ENCODE peak calls at places on chromosomes 1 and 21, in six cellular contexts. F, Q, T, U, Y and E are unnamed samples.

GRCh38 chr1:68121536-68121935 is 71.1 kb upstream of the DIRAS3 start:
- DNase-seq in U (no peak), Y (no peak), Q (no peak), T (no peak), F (no peak), E (no peak)

GRCh38 chr21:36079010-36079649 is 9.3 kb downstream of the CBR1 start:
- DNase-seq in T (no peak), Q (no peak), F (no peak), Y (no peak), U (peak), E (no peak)

GRCh38 chr1:36743286-36744005 is 260.7 kb upstream of the CSF3R start:
- DNase-seq in Y (no peak), Q (no peak), T (no peak), F (no peak), U (peak), E (no peak)

GRCh38 chr21:32624726-32625125 is 12.5 kb upstream of the CFAP298 start:
- DNase-seq in U (no peak), T (no peak), F (no peak), Y (no peak), Q (no peak), E (no peak)

GRCh38 chr1:39141925-39142324 is 62.6 kb upstream of the MACF1 start:
- DNase-seq in F (no peak), Q (no peak), T (no peak), Y (no peak), U (no peak), E (no peak)

GRCh38 chr1:55347786-55348185 is 132.6 kb upstream of the USP24 start:
- DNase-seq in Q (no peak), F (no peak), T (no peak), U (no peak), Y (no peak), E (no peak)

GRCh38 chr1:180674603-180675530 is 43.0 kb downstream of the XPR1 start:
- DNase-seq in T (no peak), F (no peak), Y (no peak), Q (no peak), U (no peak), E (no peak)

GRCh38 chr1:209674957-209675566 is at the start of gene G0S2:
- DNase-seq in Y (peak), T (peak), F (no peak), Q (peak), U (peak), E (no peak)

GRCh38 chr1:78301141-78301540 is 189.6 kb upstream of the PTGFR start:
- DNase-seq in F (no peak), Q (no peak), Y (no peak), U (no peak), T (no peak), E (no peak)

GRCh38 chr21:39441502-39442475 is 3.8 kb downstream of the LCA5L start:
- DNase-seq in F (no peak), Q (no peak), U (peak), T (no peak), Y (no peak), E (no peak)

GRCh38 chr1:66331641-66332523 is 202.1 kb upstream of the SGIP1 start:
- DNase-seq in Q (peak), T (peak), Y (peak), F (peak), U (peak), E (no peak)

GRCh38 chr1:8497196-8497878 is 179.4 kb downstream of the SLC45A1 start:
- DNase-seq in T (no peak), Q (no peak), Y (no peak), U (no peak), F (no peak), E (no peak)

GRCh38 chr1:26574690-26575349 is 45.3 kb downstream of the RPS6KA1 start:
- DNase-seq in Q (no peak), T (no peak), Y (no peak), U (no peak), F (no peak), E (no peak)

GRCh38 chr1:242784807-242785206 is 260.3 kb upstream of the PLD5 start:
- DNase-seq in Y (no peak), U (no peak), T (no peak), F (peak), Q (no peak), E (no peak)

GRCh38 chr1:15732686-15733081 is 3.4 kb upstream of the SLC25A34 start:
- DNase-seq in T (no peak), U (no peak), Q (no peak), Y (no peak), F (no peak), E (no peak)

GRCh38 chr1:186925881-186926676 is 97.3 kb downstream of the PLA2G4A start:
- DNase-seq in T (no peak), F (no peak), Y (no peak), U (no peak), Q (no peak), E (no peak)

GRCh38 chr1:44359234-44359937 is 4.3 kb upstream of the ERI3 start:
- DNase-seq in F (no peak), T (no peak), Q (no peak), U (no peak), Y (no peak), E (peak)

GRCh38 chr1:41999884-42000283 is 81.2 kb upstream of the HIVEP3 start:
- DNase-seq in Y (no peak), T (no peak), F (no peak), U (no peak), Q (no peak), E (no peak)

GRCh38 chr1:15062479-15063099 is 91.0 kb upstream of the TMEM51 start:
- DNase-seq in Y (no peak), T (no peak), U (no peak), Q (no peak), F (no peak), E (no peak)

GRCh38 chr1:228007054-228007800 is 429 bp downstream of the WNT3A start:
- DNase-seq in T (peak), Q (no peak), U (no peak), F (peak), Y (no peak), E (peak)

GRCh38 chr1:204194080-204194479 is 2.2 kb downstream of the KISS1 start:
- DNase-seq in Q (no peak), T (no peak), U (peak), Y (no peak), F (no peak), E (no peak)

GRCh38 chr1:26081267-26082019 is 14.0 kb upstream of the TRIM63 start:
- DNase-seq in U (no peak), F (no peak), T (no peak), Y (no peak), Q (peak), E (no peak)

GRCh38 chr1:43522776-43523480 is 7.8 kb upstream of the PTPRF start:
- DNase-seq in F (no peak), U (peak), Q (no peak), Y (no peak), T (no peak), E (no peak)

GRCh38 chr1:172414331-172414730 is 6.2 kb upstream of the C1orf105 start:
- DNase-seq in Q (no peak), T (no peak), F (no peak), Y (no peak), U (no peak), E (no peak)

GRCh38 chr1:117652421-117652820 is 46.6 kb downstream of the TENT5C start:
- DNase-seq in U (peak), F (no peak), Q (no peak), T (no peak), Y (no peak), E (no peak)

GRCh38 chr1:19257178-19257914 is 5.7 kb downstream of the MRTO4 start:
- DNase-seq in Q (no peak), Y (no peak), F (no peak), U (no peak), T (no peak), E (no peak)

GRCh38 chr1:101181930-101182329 is 54.9 kb upstream of the S1PR1 start:
- DNase-seq in Y (no peak), T (peak), Q (no peak), U (no peak), F (no peak), E (no peak)

GRCh38 chr1:78070210-78070609 is 24.4 kb downstream of the GIPC2 start:
- DNase-seq in Y (no peak), T (no peak), U (no peak), F (no peak), Q (no peak), E (no peak)

GRCh38 chr1:20119351-20119750 is at the start of gene PLA2G2D:
- DNase-seq in U (no peak), T (no peak), F (no peak), Q (no peak), Y (no peak), E (no peak)

GRCh38 chr1:223230161-223230881 is 87.3 kb upstream of the TLR5 start:
- DNase-seq in Y (no peak), Q (no peak), F (no peak), T (no peak), U (no peak), E (no peak)

GRCh38 chr1:155941845-155942507 is 538 bp downstream of the RXFP4 start:
- DNase-seq in U (peak), T (no peak), Y (no peak), Q (no peak), F (no peak), E (peak)
- TF ChIP-seq POLR2A in U (no peak), T (no peak), Y (no peak), Q (no peak), F (no peak), E (no peak)

GRCh38 chr1:184387069-184387870 is 441 bp downstream of the C1orf21 start:
- DNase-seq in Y (peak), Q (peak), F (peak), U (peak), T (peak), E (peak)

GRCh38 chr1:184385863-184386262 is 966 bp upstream of the C1orf21 start:
- DNase-seq in Q (no peak), T (no peak), F (no peak), Y (peak), U (no peak), E (no peak)

GRCh38 chr1:184387871-184388670 is 1.2 kb downstream of the C1orf21 start:
- DNase-seq in Q (peak), F (peak), Y (peak), U (peak), T (peak), E (peak)

GRCh38 chr1:184388671-184389292 is 2.0 kb downstream of the C1orf21 start:
- DNase-seq in Q (no peak), Y (no peak), T (no peak), F (no peak), U (no peak), E (no peak)

DNA sequence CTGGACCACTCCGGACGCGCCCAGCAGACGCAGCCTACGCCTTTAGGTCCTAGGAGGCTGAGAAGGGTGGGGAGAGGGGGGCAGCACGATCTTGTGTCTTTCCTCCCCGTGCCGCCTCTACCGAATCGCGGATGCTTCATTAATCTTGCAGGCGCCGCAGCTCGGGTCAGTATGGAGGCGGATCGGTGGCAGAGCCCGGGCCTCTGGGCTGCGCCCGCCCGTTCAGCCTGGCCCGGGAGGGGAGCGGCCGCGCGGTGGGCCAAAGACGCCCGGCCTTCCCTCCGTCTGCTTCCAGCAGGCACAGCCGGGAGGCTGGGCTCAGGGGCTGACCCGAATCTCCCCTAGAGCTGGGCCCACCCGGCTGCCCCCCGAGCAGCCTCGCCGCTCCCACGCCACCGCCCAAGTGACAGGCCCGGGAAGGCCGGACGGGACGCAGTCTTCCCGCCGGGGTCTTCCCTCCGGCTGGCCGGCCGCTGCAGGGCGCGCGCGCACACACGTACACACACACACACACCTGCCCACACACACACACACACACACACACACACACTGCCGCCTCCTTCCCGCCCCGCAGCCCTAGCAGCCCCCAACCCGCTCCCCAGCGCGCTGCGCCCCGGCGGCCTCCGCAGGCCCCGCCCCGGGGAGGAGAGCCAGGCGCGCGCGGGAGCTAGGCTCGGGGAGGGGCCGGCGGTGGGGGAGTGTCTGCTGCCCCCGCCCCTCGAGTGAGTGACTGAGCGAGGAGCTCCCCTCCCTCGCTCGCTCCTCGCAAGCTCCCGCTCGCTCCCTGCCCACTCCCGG is at the start of gene C1orf21:
- DNase-seq in U (peak), F (peak), T (peak), Y (peak), Q (peak), E (peak)
- TF ChIP-seq POLR2A in U (peak), F (peak), T (peak), Y (peak), Q (peak), E (no peak)

GRCh38 chr1:158087320-158087927 is 93.3 kb upstream of the CD1D start:
- DNase-seq in Q (no peak), T (peak), F (no peak), U (peak), Y (peak), E (no peak)
- TF ChIP-seq POLR2A in Q (no peak), T (no peak), F (no peak), U (no peak), Y (no peak), E (no peak)

DNA sequence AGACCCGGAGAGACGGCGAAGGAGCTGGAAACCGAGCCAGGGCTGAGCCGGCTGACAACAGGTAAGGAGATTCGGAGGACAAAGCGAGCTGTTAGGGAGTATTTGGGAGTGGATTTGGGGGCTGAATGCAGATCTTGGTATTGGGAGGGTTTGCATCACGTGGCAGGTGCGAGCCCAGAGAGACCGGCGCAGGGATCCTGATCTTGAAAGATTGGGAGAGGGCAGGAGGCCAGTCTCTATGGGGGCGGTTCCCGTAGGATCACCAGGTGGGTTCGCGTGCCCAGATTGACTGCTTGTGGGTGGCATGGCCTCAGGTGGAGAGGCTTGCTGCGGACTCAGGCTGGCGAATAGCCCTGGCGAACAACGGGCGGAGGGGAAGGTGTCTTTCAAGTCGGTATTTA is 204 bp downstream of the CIART start:
- DNase-seq in U (no peak), Y (no peak), F (peak), T (no peak), Q (peak), E (no peak)
- TF ChIP-seq POLR2A in U (peak), Y (no peak), F (no peak), T (peak), Q (no peak), E (no peak)